ENCODE peak calls at places on chromosomes 13 and 19, in eight cellular contexts. J is transverse colon, V is vagina, M is breast epithelium, B is sigmoid colon, T is HCT116, G is upper lobe of left lung, F is stomach. E is an unnamed sample.

GRCh38 chr13:66693656-66694055 is 536.5 kb downstream of the PCDH9 start:
- DNase-seq in J (no peak), V (no peak), M (no peak), B (no peak), T (no peak), G (no peak), F (no peak), E (no peak)

GRCh38 chr13:29106651-29107050 is 286.5 kb downstream of the MTUS2 start:
- DNase-seq in J (no peak), V (no peak), M (no peak), B (no peak), T (no peak), G (no peak), F (no peak), E (no peak)

GRCh38 chr19:37867831-37868230 is 38.6 kb downstream of the WDR87 start:
- DNase-seq in J (no peak), V (no peak), M (no peak), B (no peak), T (no peak), G (no peak), F (no peak), E (no peak)

GRCh38 chr19:10286803-10287737 is at the start of gene ICAM4:
- DNase-seq in J (peak; percentile 48), V (no peak), M (no peak), B (no peak), T (no peak), G (peak; percentile 80), F (peak; percentile 81), E (peak; percentile 88)

GRCh38 chr13:67416047-67416925 is 186.2 kb upstream of the PCDH9 start:
- DNase-seq in J (no peak), V (no peak), M (no peak), B (no peak), T (no peak), G (peak; percentile 43), F (peak; percentile 29), E (no peak)

GRCh38 chr13:51271528-51272070 is 49.4 kb downstream of the FAM124A start:
- DNase-seq in J (no peak), V (no peak), M (no peak), B (no peak), T (no peak), G (no peak), F (no peak), E (no peak)

GRCh38 chr13:113585828-113586355 is 1.3 kb downstream of the TFDP1 start:
- DNase-seq in J (peak; percentile 7), V (peak; percentile 25), M (no peak), B (peak; percentile 59), T (no peak), G (no peak), F (peak; percentile 23), E (peak; percentile 41)

GRCh38 chr13:83248751-83249150 is 633.5 kb downstream of the SLITRK1 start:
- DNase-seq in J (no peak), V (no peak), M (peak; percentile 71), B (no peak), T (no peak), G (no peak), F (no peak), E (no peak)

GRCh38 chr13:40527914-40528313 is 138.5 kb downstream of the FOXO1 start:
- DNase-seq in J (no peak), V (no peak), M (no peak), B (no peak), T (no peak), G (no peak), F (no peak), E (no peak)

GRCh38 chr13:48146122-48146521 is 51.2 kb upstream of the MED4 start:
- DNase-seq in J (no peak), V (no peak), M (no peak), B (no peak), T (no peak), G (no peak), F (no peak), E (no peak)

GRCh38 chr13:48144413-48145035 is 49.6 kb upstream of the MED4 start:
- DNase-seq in J (peak; percentile 14), V (no peak), M (no peak), B (no peak), T (no peak), G (peak; percentile 70), F (no peak), E (no peak)

GRCh38 chr13:48138270-48138669 is 43.4 kb upstream of the MED4 start:
- DNase-seq in J (no peak), V (no peak), M (no peak), B (no peak), T (no peak), G (no peak), F (no peak), E (no peak)

GRCh38 chr13:48146636-48147035 is 51.7 kb upstream of the MED4 start:
- DNase-seq in J (no peak), V (no peak), M (no peak), B (no peak), T (no peak), G (no peak), F (no peak), E (no peak)

DNA sequence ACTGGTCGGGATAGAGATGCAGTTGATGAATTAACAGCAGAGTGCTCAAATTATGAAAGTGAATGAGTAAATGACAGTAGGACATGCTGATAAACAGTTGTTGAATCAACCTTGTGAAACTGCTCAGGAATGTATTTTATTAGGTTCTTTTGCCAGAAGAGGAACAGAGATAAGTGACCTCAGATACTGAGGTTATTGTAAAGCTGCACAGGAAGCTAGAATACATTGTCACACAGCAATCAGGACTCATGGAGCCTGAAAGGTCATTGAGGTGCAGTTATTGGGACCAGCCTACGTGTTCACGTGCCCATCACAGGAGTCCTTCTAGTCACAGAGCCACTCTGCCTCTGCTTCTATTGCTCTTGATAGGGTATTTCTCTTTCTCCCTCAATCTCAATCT is 47.5 kb upstream of the MED4 start:
- DNase-seq in J (no peak), V (no peak), M (no peak), B (no peak), T (no peak), G (no peak), F (no peak), E (no peak)
- TF ChIP-seq POLR2AphosphoS5 in J (no peak), V (no peak), M (no peak), B (no peak), T (no peak), G (no peak), F (no peak), E (peak; percentile 59)

GRCh38 chr13:34076943-34077703 is 259.2 kb downstream of the RFC3 start:
- DNase-seq in J (no peak), V (no peak), M (no peak), B (no peak), T (peak; percentile 7), G (no peak), F (no peak), E (no peak)
- TF ChIP-seq CTCF in J (peak; percentile 17), V (peak; percentile 25), M (no peak), B (peak; percentile 48), T (peak; percentile 64), G (no peak), F (peak; percentile 23), E (peak; percentile 30)

DNA sequence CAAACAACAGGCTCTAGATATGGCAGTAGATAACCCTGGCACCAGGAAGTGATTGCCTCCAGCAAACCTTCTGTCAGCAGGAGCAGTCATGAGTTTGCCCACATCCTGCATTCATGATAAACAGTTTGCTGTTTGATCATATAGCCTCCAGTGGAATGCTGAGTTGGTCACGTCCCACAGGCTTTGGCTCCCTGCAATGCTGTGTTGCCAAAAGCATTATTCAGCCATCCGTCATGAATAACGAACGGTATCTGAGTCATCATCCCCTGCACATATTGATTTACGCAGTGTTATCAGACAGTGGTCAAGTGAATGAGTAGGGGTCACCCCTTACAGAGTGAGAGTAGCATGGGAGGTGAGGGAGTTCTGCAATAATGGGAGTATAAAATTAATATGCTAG is 21.9 kb upstream of the ZNF432 start:
- DNase-seq in J (no peak), V (no peak), M (no peak), B (no peak), T (no peak), G (no peak), F (no peak), E (no peak)
- H3K9me3 ChIP-seq in J (peaks cover 68% of the 10 kb centered on the region), V (peaks cover 53% of the 10 kb centered on the region), M (peaks cover 93% of the 10 kb centered on the region), B (peaks cover 16% of the 10 kb centered on the region), T (peaks cover 21% of the 10 kb centered on the region), G (peaks cover 79% of the 10 kb centered on the region), F (peaks cover 54% of the 10 kb centered on the region), E (peaks cover 100% of the 10 kb centered on the region)

DNA sequence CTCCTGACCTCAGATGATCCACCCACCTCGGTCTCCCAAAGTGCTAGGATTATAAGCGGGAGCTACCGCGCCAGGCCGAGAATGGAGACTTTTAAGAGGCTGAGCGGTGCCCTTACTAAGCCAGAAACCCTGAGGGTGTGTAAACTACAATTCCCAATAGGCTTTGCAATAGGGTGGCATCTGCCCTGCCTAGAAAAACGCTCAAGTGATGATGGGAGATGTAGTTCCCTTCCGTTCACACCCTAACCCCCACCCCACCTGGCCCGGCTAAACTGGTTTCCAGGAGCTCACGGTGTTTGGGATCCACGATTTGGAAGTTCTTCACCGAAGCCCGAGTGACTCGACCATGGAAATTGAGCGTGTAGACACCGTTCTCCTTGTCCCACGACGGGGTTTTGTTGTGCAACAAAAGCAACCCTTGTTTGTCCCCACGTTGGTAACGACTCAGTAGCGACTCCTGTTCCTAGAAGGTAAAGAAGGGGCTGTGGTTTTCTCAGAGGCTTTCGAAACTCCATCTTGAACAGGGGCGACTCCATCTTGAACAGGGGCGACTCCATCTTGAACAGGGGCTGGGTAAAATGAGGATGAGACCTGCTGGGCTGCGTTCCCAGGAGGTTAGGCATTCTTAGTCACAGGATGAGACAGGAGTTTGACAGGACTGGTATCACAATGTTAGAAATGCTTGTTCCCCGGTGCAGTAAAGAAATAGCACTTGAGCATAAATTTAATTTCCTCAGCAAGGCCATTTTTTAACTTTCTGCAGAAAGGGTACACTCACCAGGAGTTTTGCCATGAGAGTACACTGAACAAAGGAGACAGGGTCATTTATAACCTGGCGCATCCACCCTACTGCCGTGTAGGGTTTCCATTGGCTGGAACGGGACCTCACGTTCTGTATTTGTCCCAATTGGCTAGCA is 9.8 kb downstream of the PPP1R15A start:
- DNase-seq in J (no peak), V (no peak), M (no peak), B (no peak), T (no peak), G (no peak), F (no peak), E (no peak)
- TF ChIP-seq POLR2AphosphoS5 in J (no peak), V (no peak), M (no peak), B (no peak), T (no peak), G (no peak), F (no peak), E (no peak)

GRCh38 chr13:97012251-97013048 is 18.2 kb upstream of the OXGR1 start:
- DNase-seq in J (no peak), V (no peak), M (no peak), B (no peak), T (no peak), G (no peak), F (no peak), E (no peak)
- TF ChIP-seq CTCF in J (no peak), V (no peak), M (no peak), B (no peak), T (no peak), G (no peak), F (no peak), E (no peak)

E was measured in spleen.